ENCODE peak calls at places on chromosome 21, in eight cellular contexts. I is stomach, R is tibial artery, S is upper lobe of right lung, W is astrocyte of the cerebellum, D is lung, L is GM13976, Y is RWPE1. J is an unnamed sample.

GRCh38 chr21:39175665-39176064 is 7.6 kb downstream of the PSMG1 start:
- DNase-seq in I (no peak), R (no peak), S (no peak), W (no peak), D (no peak), L (no peak), Y (no peak), J (no peak)

GRCh38 chr21:28311776-28312175 is 680.9 kb downstream of the LTN1 start:
- DNase-seq in I (no peak), R (no peak), S (no peak), W (no peak), D (no peak), L (no peak), Y (no peak), J (no peak)

GRCh38 chr21:14737278-14737677 is 191.2 kb upstream of the SAMSN1 start:
- DNase-seq in I (no peak), R (no peak), S (no peak), W (no peak), D (no peak), L (no peak), Y (no peak), J (no peak)

GRCh38 chr21:42276526-42277154 is 38.6 kb downstream of the TFF3 start:
- DNase-seq in I (no peak), R (no peak), S (no peak), W (no peak), D (no peak), L (no peak), Y (no peak), J (no peak)

GRCh38 chr21:44848821-44849521 is 24.5 kb downstream of the PTTG1IP start:
- DNase-seq in I (no peak), R (peak; percentile 66), S (peak; percentile 55), W (no peak), D (no peak), L (no peak), Y (no peak), J (peak; percentile 84)

GRCh38 chr21:35831791-35832190 is 228.5 kb downstream of the SETD4 start:
- DNase-seq in I (no peak), R (no peak), S (no peak), W (no peak), D (no peak), L (no peak), Y (no peak), J (no peak)

GRCh38 chr21:38669186-38669585 is 136.5 kb upstream of the ETS2 start:
- DNase-seq in I (no peak), R (no peak), S (no peak), W (peak; percentile 15), D (no peak), L (no peak), Y (peak; percentile 19), J (no peak)

GRCh38 chr21:23131177-23131576 is 2133.0 kb downstream of the NCAM2 start:
- DNase-seq in I (no peak), R (no peak), S (no peak), W (no peak), D (no peak), L (no peak), Y (peak; percentile 3), J (no peak)

GRCh38 chr21:45475797-45476570 is 66.3 kb downstream of the SLC19A1 start:
- DNase-seq in I (no peak), R (no peak), S (no peak), W (no peak), D (no peak), L (no peak), Y (no peak), J (no peak)

GRCh38 chr21:25636727-25637126 is 2.3 kb upstream of the JAM2 start:
- DNase-seq in I (no peak), R (no peak), S (no peak), W (no peak), D (no peak), L (peak; percentile 35), Y (no peak), J (no peak)

GRCh38 chr21:15433091-15433490 is 296.7 kb upstream of the USP25 start:
- DNase-seq in I (no peak), R (no peak), S (no peak), W (no peak), D (no peak), L (no peak), Y (no peak), J (no peak)

GRCh38 chr21:18759267-18759666 is 355.7 kb upstream of the TMPRSS15 start:
- DNase-seq in I (no peak), R (no peak), S (no peak), W (no peak), D (no peak), L (no peak), Y (no peak), J (no peak)

GRCh38 chr21:39111928-39112327 is 71.3 kb downstream of the PSMG1 start:
- DNase-seq in I (no peak), R (no peak), S (no peak), W (peak; percentile 19), D (no peak), L (no peak), Y (no peak), J (no peak)

GRCh38 chr21:32653326-32653901 is 41.2 kb upstream of the CFAP298 start:
- DNase-seq in I (no peak), R (no peak), S (no peak), W (peak; percentile 3), D (no peak), L (peak; percentile 56), Y (peak; percentile 35), J (no peak)

GRCh38 chr21:28207776-28208175 is 784.9 kb downstream of the LTN1 start:
- DNase-seq in I (no peak), R (no peak), S (no peak), W (peak; percentile 70), D (no peak), L (no peak), Y (no peak), J (no peak)

GRCh38 chr21:31566611-31567010 is 92.9 kb upstream of the SOD1 start:
- DNase-seq in I (no peak), R (no peak), S (no peak), W (no peak), D (no peak), L (no peak), Y (no peak), J (no peak)

GRCh38 chr21:14864211-14865021 is 200.4 kb downstream of the NRIP1 start:
- DNase-seq in I (peak; percentile 68), R (no peak), S (peak; percentile 79), W (peak; percentile 54), D (peak; percentile 58), L (no peak), Y (no peak), J (no peak)

GRCh38 chr21:38899277-38899947 is 93.7 kb downstream of the ETS2 start:
- DNase-seq in I (no peak), R (no peak), S (no peak), W (no peak), D (no peak), L (no peak), Y (no peak), J (no peak)

GRCh38 chr21:43363506-43364260 is 63.2 kb downstream of the SIK1 start:
- DNase-seq in I (no peak), R (no peak), S (no peak), W (no peak), D (no peak), L (no peak), Y (no peak), J (peak; percentile 94)

GRCh38 chr21:43361127-43361492 is 65.8 kb downstream of the SIK1 start:
- DNase-seq in I (no peak), R (no peak), S (no peak), W (no peak), D (no peak), L (no peak), Y (no peak), J (no peak)

GRCh38 chr21:43361493-43362296 is 65.2 kb downstream of the SIK1 start:
- DNase-seq in I (no peak), R (peak; percentile 83), S (no peak), W (no peak), D (no peak), L (peak; percentile 70), Y (peak; percentile 86), J (no peak)

GRCh38 chr21:43362928-43363314 is 64.0 kb downstream of the SIK1 start:
- DNase-seq in I (no peak), R (no peak), S (no peak), W (peak; percentile 42), D (no peak), L (no peak), Y (no peak), J (no peak)

GRCh38 chr21:43362306-43362927 is 64.5 kb downstream of the SIK1 start:
- DNase-seq in I (peak; percentile 56), R (peak; percentile 90), S (peak; percentile 80), W (peak; percentile 20), D (no peak), L (peak; percentile 81), Y (peak; percentile 66), J (no peak)
- TF ChIP-seq CTCF in I (no peak), R (no peak), S (no peak), W (no peak), D (no peak), L (peak; percentile 11), Y (no peak), J (no peak)

DNA sequence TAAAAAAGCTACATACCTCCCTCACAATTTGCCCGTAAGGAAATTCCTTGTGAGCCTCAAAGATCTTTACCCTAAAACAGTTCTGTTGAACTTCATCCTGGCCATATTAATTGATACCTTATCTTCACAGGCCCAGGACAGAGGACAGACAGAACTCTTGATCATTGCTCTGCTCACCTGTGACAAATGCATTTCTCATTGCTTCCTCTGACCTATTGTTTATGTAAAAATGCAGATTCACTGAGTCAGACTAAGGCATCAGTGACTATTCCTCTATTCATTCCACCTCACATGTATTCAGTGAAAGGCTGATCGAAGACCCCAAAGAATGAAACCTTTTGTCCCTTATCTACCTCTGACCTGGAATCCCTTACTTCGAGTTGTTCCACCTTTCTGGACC is 61.0 kb downstream of the BACH1 start:
- DNase-seq in I (no peak), R (no peak), S (no peak), W (no peak), D (no peak), L (no peak), Y (no peak), J (no peak)
- TF ChIP-seq CTCF in I (no peak), R (no peak), S (no peak), W (no peak), D (no peak), L (no peak), Y (no peak), J (no peak)

GRCh38 chr21:26965567-26966359 is 1.1 kb downstream of the ADAMTS5 start:
- DNase-seq in I (peak; percentile 25), R (peak; percentile 71), S (peak; percentile 67), W (no peak), D (no peak), L (no peak), Y (no peak), J (peak; percentile 95)
- TF ChIP-seq CTCF in I (peak; percentile 21), R (peak; percentile 17), S (peak; percentile 32), W (peak; percentile 46), D (no peak), L (no peak), Y (no peak), J (peak; percentile 65)

DNA sequence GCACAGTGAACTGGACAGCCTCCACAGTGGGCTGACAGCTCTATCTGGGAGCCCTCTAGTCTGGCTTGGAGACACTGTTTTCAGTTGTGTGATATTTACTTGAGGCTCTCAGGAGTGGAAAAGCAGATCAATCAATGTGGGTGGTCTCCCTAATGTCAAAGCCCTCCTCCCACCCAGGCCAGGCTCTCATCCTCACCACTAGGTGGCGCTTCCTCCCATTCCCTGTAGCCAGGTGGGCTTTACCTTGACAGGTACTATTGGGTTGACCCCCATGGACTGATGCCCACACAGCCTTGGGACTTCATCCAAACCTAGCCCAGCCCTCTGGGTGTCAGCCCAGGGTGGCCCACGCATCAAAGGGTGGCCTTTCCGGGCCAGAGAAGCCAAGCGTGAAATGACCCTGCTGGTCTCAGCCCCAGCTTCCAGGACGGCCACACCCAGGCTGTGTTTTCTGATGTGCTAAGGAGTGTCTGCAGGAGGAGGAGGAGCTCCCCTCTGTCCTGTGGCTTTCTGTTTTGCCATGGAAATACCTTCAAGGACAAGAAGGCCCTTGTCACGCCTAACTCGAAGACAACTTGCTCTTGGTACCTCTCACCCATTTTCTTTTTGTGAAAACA is 54.0 kb downstream of the CLIC6 start:
- DNase-seq in I (no peak), R (no peak), S (no peak), W (no peak), D (no peak), L (peak; percentile 58), Y (no peak), J (no peak)
- TF ChIP-seq CTCF in I (no peak), R (peak; percentile 10), S (peak; percentile 54), W (peak; percentile 44), D (no peak), L (peak; percentile 43), Y (peak; percentile 50), J (peak; percentile 68)

J was measured in chondrocyte.